ENCODE peak calls at places on chromosomes 3 and 15, in six cellular contexts. R is DMS79, X is NCI-H2171 treated with DMSO at 0.1 percent for 48 hours, M is ovary, J is LoVo, H is SW480. P is an unnamed sample.

GRCh38 chr3:61053781-61054496 is 197.3 kb downstream of the FHIT start:
- DNase-seq in R (no peak), H (no peak), J (no peak), X (no peak), M (no peak), P (peak)

GRCh38 chr3:143612541-143612940 is 235.7 kb downstream of the SLC9A9 start:
- DNase-seq in R (no peak), X (no peak), J (no peak), M (no peak), H (no peak), P (no peak)

GRCh38 chr15:99683000-99683670 is 50.1 kb downstream of the LYSMD4 start:
- DNase-seq in X (no peak), J (no peak), M (no peak), H (no peak), R (no peak), P (peak)

GRCh38 chr3:3295586-3295985 is 116.1 kb upstream of the CRBN start:
- DNase-seq in J (no peak), X (no peak), H (no peak), R (no peak), M (no peak), P (no peak)

GRCh38 chr3:114439279-114439678 is 145.5 kb downstream of the TIGIT start:
- DNase-seq in X (no peak), H (no peak), R (no peak), M (no peak), J (no peak), P (no peak)

GRCh38 chr15:64673866-64674265 is 101.5 kb downstream of the RBPMS2 start:
- DNase-seq in H (no peak), J (no peak), X (no peak), R (no peak), M (peak), P (no peak)

GRCh38 chr15:90881978-90882721 is 2.2 kb upstream of the FES start:
- DNase-seq in X (no peak), R (no peak), M (no peak), J (no peak), H (no peak), P (no peak)

GRCh38 chr3:45437388-45437787 is 49.0 kb downstream of the LARS2 start:
- DNase-seq in J (no peak), M (no peak), R (no peak), X (peak), H (no peak), P (no peak)

GRCh38 chr3:186909078-186909853 is 21.1 kb upstream of the ST6GAL1 start:
- DNase-seq in R (no peak), M (no peak), J (no peak), H (peak), X (peak), P (no peak)

P was measured in renal cortical epithelial cell.